ENCODE peak calls at places on chromosomes 11 and 22, in eight cellular contexts. S, R, E, Y, A, J, U and L are unnamed samples.

GRCh38 chr11:117502285-117502856 is 174.7 kb downstream of the CEP164 start:
- DNase-seq in S (no peak), R (no peak), E (no peak), Y (no peak), A (no peak), J (no peak), U (no peak), L (no peak)

GRCh38 chr22:50699754-50700386 is 27.2 kb downstream of the SHANK3 start:
- DNase-seq in S (no peak), R (no peak), E (no peak), Y (no peak), A (no peak), J (no peak), U (peak; percentile 57), L (no peak)

GRCh38 chr11:86274999-86275398 is 27.0 kb upstream of the HIKESHI start:
- DNase-seq in S (no peak), R (no peak), E (no peak), Y (no peak), A (no peak), J (no peak), U (no peak), L (no peak)

GRCh38 chr22:41699264-41700104 is at the start of gene MEI1:
- DNase-seq in S (peak; percentile 68), R (peak; percentile 94), E (no peak), Y (no peak), A (no peak), J (peak; percentile 72), U (peak; percentile 93), L (no peak)

GRCh38 chr11:57379732-57380131 is 1.2 kb downstream of the PRG3 start:
- DNase-seq in S (peak; percentile 43), R (no peak), E (no peak), Y (no peak), A (no peak), J (no peak), U (no peak), L (peak; percentile 18)

GRCh38 chr11:110301577-110301976 is 5.2 kb upstream of the RDX start:
- DNase-seq in S (no peak), R (no peak), E (no peak), Y (no peak), A (no peak), J (no peak), U (no peak), L (no peak)

GRCh38 chr11:106087815-106088435 is 10.5 kb downstream of the AASDHPPT start:
- DNase-seq in S (peak; percentile 78), R (peak; percentile 48), E (peak; percentile 67), Y (no peak), A (peak; percentile 0), J (peak; percentile 18), U (peak; percentile 52), L (peak; percentile 56)

GRCh38 chr11:116180806-116181600 is 591.8 kb downstream of the BUD13 start:
- DNase-seq in S (no peak), R (no peak), E (no peak), Y (peak; percentile 38), A (no peak), J (peak; percentile 22), U (no peak), L (no peak)

GRCh38 chr11:27350503-27350902 is 12.5 kb downstream of the CCDC34 start:
- DNase-seq in S (peak; percentile 61), R (no peak), E (no peak), Y (peak; percentile 87), A (no peak), J (no peak), U (no peak), L (no peak)

GRCh38 chr11:93821617-93822016 is 28.8 kb downstream of the VSTM5 start:
- DNase-seq in S (no peak), R (no peak), E (no peak), Y (no peak), A (no peak), J (no peak), U (no peak), L (no peak)

GRCh38 chr11:64153831-64154230 is 12.1 kb downstream of the MACROD1 start:
- DNase-seq in S (no peak), R (no peak), E (no peak), Y (no peak), A (no peak), J (no peak), U (no peak), L (no peak)

GRCh38 chr22:42277988-42278776 is 7.7 kb upstream of the TCF20 start:
- DNase-seq in S (no peak), R (no peak), E (no peak), Y (peak; percentile 9), A (peak; percentile 34), J (no peak), U (no peak), L (no peak)

GRCh38 chr11:27471588-27472397 is 797 bp downstream of the LGR4 start:
- DNase-seq in S (no peak), R (peak; percentile 25), E (peak; percentile 51), Y (no peak), A (no peak), J (peak; percentile 26), U (peak; percentile 72), L (no peak)

GRCh38 chr11:108122166-108122628 is 830 bp downstream of the ACAT1 start:
- DNase-seq in S (peak; percentile 65), R (no peak), E (no peak), Y (no peak), A (no peak), J (no peak), U (no peak), L (no peak)

GRCh38 chr11:34755671-34756070 is 134.8 kb downstream of the EHF start:
- DNase-seq in S (no peak), R (no peak), E (no peak), Y (no peak), A (no peak), J (peak; percentile 22), U (no peak), L (no peak)

GRCh38 chr22:20508815-20509271 is 1.4 kb downstream of the MED15 start:
- DNase-seq in S (no peak), R (no peak), E (no peak), Y (no peak), A (no peak), J (no peak), U (no peak), L (peak; percentile 17)

GRCh38 chr22:46652930-46653331 is 32.7 kb downstream of the GRAMD4 start:
- DNase-seq in S (peak; percentile 43), R (no peak), E (no peak), Y (no peak), A (no peak), J (no peak), U (no peak), L (no peak)

GRCh38 chr11:72039108-72039850 is 40.6 kb downstream of the IL18BP start:
- DNase-seq in S (peak; percentile 65), R (no peak), E (no peak), Y (no peak), A (no peak), J (no peak), U (peak; percentile 82), L (no peak)

GRCh38 chr22:43420991-43421665 is 9.3 kb downstream of the MPPED1 start:
- DNase-seq in S (no peak), R (no peak), E (no peak), Y (no peak), A (no peak), J (no peak), U (no peak), L (no peak)

GRCh38 chr11:36132940-36133339 is 156.3 kb downstream of the COMMD9 start:
- DNase-seq in S (peak; percentile 23), R (no peak), E (no peak), Y (no peak), A (no peak), J (no peak), U (no peak), L (no peak)

GRCh38 chr11:63510360-63511130 is 4.7 kb downstream of the LGALS12 start:
- DNase-seq in S (peak; percentile 77), R (no peak), E (no peak), Y (no peak), A (no peak), J (peak; percentile 64), U (peak; percentile 75), L (no peak)

GRCh38 chr22:29717789-29718188 is 2.0 kb upstream of the CABP7 start:
- DNase-seq in S (no peak), R (no peak), E (no peak), Y (peak; percentile 67), A (no peak), J (no peak), U (no peak), L (no peak)

GRCh38 chr11:75195164-75195962 is 44.5 kb downstream of the SLCO2B1 start:
- DNase-seq in S (peak; percentile 34), R (no peak), E (no peak), Y (peak; percentile 80), A (no peak), J (no peak), U (peak; percentile 85), L (no peak)

GRCh38 chr22:49767355-49768062 is 60.2 kb downstream of the BRD1 start:
- DNase-seq in S (peak; percentile 63), R (no peak), E (peak; percentile 10), Y (no peak), A (peak; percentile 53), J (no peak), U (peak; percentile 54), L (peak; percentile 40)

GRCh38 chr11:44016129-44016528 is 31.7 kb upstream of the ACCSL start:
- DNase-seq in S (peak; percentile 85), R (no peak), E (no peak), Y (no peak), A (no peak), J (no peak), U (no peak), L (no peak)

GRCh38 chr22:30801695-30802094 is 107.0 kb downstream of the OSBP2 start:
- DNase-seq in S (no peak), R (no peak), E (no peak), Y (no peak), A (no peak), J (no peak), U (no peak), L (no peak)

GRCh38 chr11:124538019-124538418 is 5.4 kb downstream of the OR8B12 start:
- DNase-seq in S (peak; percentile 74), R (no peak), E (no peak), Y (no peak), A (no peak), J (no peak), U (no peak), L (no peak)

GRCh38 chr11:85628771-85629341 is 463 bp downstream of the TMEM126B start:
- DNase-seq in S (peak; percentile 5), R (peak; percentile 14), E (no peak), Y (no peak), A (no peak), J (no peak), U (no peak), L (no peak)

GRCh38 chr22:49569286-49570031 is 258.2 kb downstream of the BRD1 start:
- DNase-seq in S (no peak), R (no peak), E (no peak), Y (no peak), A (no peak), J (no peak), U (no peak), L (no peak)

GRCh38 chr11:27701262-27702105 is 1.2 kb upstream of the BDNF start:
- DNase-seq in S (peak; percentile 76), R (no peak), E (no peak), Y (no peak), A (no peak), J (peak; percentile 32), U (peak; percentile 62), L (no peak)

GRCh38 chr22:21447694-21448402 is 19.3 kb upstream of the TMEM191C start:
- DNase-seq in S (no peak), R (no peak), E (no peak), Y (no peak), A (no peak), J (no peak), U (peak; percentile 52), L (no peak)

GRCh38 chr11:74672956-74673895 is 58.0 kb downstream of the CHRDL2 start:
- DNase-seq in S (peak; percentile 98), R (no peak), E (no peak), Y (peak; percentile 46), A (no peak), J (peak; percentile 62), U (no peak), L (no peak)